ENCODE peak calls at places on chromosomes 16 and 17, in five cellular contexts. V is AG09309, Z is fibroblast of the conjunctiva, G is H9, A is NCI-H2081. R is an unnamed sample.
A peak's percentile ranks its signal among the peaks of the same experiment; 100 is the strongest.

GRCh38 chr17:37107406-37108083 is 158.8 kb downstream of the AATF start:
- DNase-seq in V (no peak), Z (peak; percentile 8), G (peak; percentile 53), A (peak; percentile 47), R (no peak)

GRCh38 chr16:66918803-66919568 is at the start of gene CDH16:
- DNase-seq in V (no peak), Z (no peak), G (no peak), A (no peak), R (no peak)

GRCh38 chr17:58786586-58787295 is 31.1 kb downstream of the PPM1E start:
- DNase-seq in V (peak; percentile 45), Z (peak; percentile 72), G (no peak), A (peak; percentile 12), R (no peak)

GRCh38 chr16:67228034-67228785 is 1.3 kb downstream of the TMEM208 start:
- DNase-seq in V (no peak), Z (no peak), G (no peak), A (no peak), R (no peak)

GRCh38 chr17:4594406-4595349 is 10.3 kb downstream of the SMTNL2 start:
- DNase-seq in V (no peak), Z (no peak), G (peak; percentile 90), A (no peak), R (no peak)

GRCh38 chr16:64830653-64831052 is 291.2 kb downstream of the CDH11 start:
- DNase-seq in V (peak; percentile 57), Z (no peak), G (no peak), A (no peak), R (no peak)

GRCh38 chr17:63450551-63450950 is 4.4 kb upstream of the CYB561 start:
- DNase-seq in V (no peak), Z (no peak), G (no peak), A (no peak), R (no peak)

GRCh38 chr17:7174603-7175362 is 4.4 kb downstream of the ASGR1 start:
- DNase-seq in V (no peak), Z (no peak), G (no peak), A (no peak), R (no peak)

GRCh38 chr16:5252800-5253199 is 155.2 kb upstream of the EEF2KMT start:
- DNase-seq in V (no peak), Z (no peak), G (peak; percentile 57), A (no peak), R (no peak)

GRCh38 chr17:11538366-11538765 is 59.9 kb upstream of the DNAH9 start:
- DNase-seq in V (no peak), Z (no peak), G (no peak), A (no peak), R (no peak)

GRCh38 chr17:81337449-81337848 is 42.3 kb upstream of the SLC38A10 start:
- DNase-seq in V (no peak), Z (no peak), G (peak; percentile 57), A (no peak), R (no peak)

GRCh38 chr17:17685775-17686291 is 4.6 kb downstream of the RAI1 start:
- DNase-seq in V (peak; percentile 43), Z (no peak), G (peak; percentile 63), A (peak; percentile 30), R (no peak)

GRCh38 chr16:51228097-51228659 is 77.1 kb upstream of the SALL1 start:
- DNase-seq in V (no peak), Z (no peak), G (no peak), A (no peak), R (no peak)

GRCh38 chr17:57645950-57646686 is 99.0 kb downstream of the CCDC182 start:
- DNase-seq in V (no peak), Z (no peak), G (no peak), A (no peak), R (no peak)

GRCh38 chr17:80738406-80738805 is 193.8 kb downstream of the RPTOR start:
- DNase-seq in V (no peak), Z (no peak), G (no peak), A (no peak), R (peak; percentile 83)

GRCh38 chr17:75734674-75735294 is 13.5 kb downstream of the ITGB4 start:
- DNase-seq in V (no peak), Z (no peak), G (no peak), A (no peak), R (no peak)

GRCh38 chr16:22641030-22641671 is 130.5 kb downstream of the NPIPB5 start:
- DNase-seq in V (no peak), Z (no peak), G (peak; percentile 60), A (no peak), R (no peak)

GRCh38 chr17:30005709-30006320 is 64.4 kb downstream of the EFCAB5 start:
- DNase-seq in V (no peak), Z (no peak), G (no peak), A (no peak), R (no peak)

GRCh38 chr16:88706288-88706964 is at the start of the genes CTU2 and RNF166:
- DNase-seq in V (peak; percentile 29), Z (peak; percentile 57), G (peak; percentile 85), A (peak; percentile 76), R (peak; percentile 41)

GRCh38 chr17:78266231-78266631 is 34.8 kb downstream of the TMEM235 start:
- DNase-seq in V (no peak), Z (no peak), G (no peak), A (no peak), R (no peak)

GRCh38 chr16:75248142-75248535 is 3.3 kb downstream of the BCAR1 start:
- DNase-seq in V (no peak), Z (no peak), G (no peak), A (no peak), R (no peak)

GRCh38 chr17:1264196-1264595 is 6.0 kb upstream of the BHLHA9 start:
- DNase-seq in V (no peak), Z (no peak), G (no peak), A (no peak), R (no peak)

GRCh38 chr16:23557779-23558330 is 328 bp downstream of the UBFD1 start:
- DNase-seq in V (peak; percentile 1), Z (peak; percentile 6), G (peak; percentile 42), A (no peak), R (no peak)

GRCh38 chr16:6484121-6484520 is 848.5 kb upstream of the RBFOX1 start:
- DNase-seq in V (no peak), Z (no peak), G (no peak), A (no peak), R (no peak)

GRCh38 chr17:67845374-67845773 is 20.1 kb downstream of the BPTF start:
- DNase-seq in V (no peak), Z (no peak), G (no peak), A (no peak), R (no peak)

GRCh38 chr17:21094298-21094704 is 32.5 kb upstream of the DHRS7B start:
- DNase-seq in V (no peak), Z (no peak), G (no peak), A (no peak), R (no peak)

GRCh38 chr17:55161935-55162555 is 102.7 kb upstream of the HLF start:
- DNase-seq in V (peak; percentile 71), Z (peak; percentile 52), G (no peak), A (peak; percentile 8), R (no peak)

R was measured in GF-D8.